ENCODE peak calls at places on chromosomes 11 and 22, in five cellular contexts. L, G, A, S and V are unnamed samples.

GRCh38 chr22:36332623-36333331 is 55.0 kb downstream of the MYH9 start:
- DNase-seq in G (no peak), S (no peak), L (peak; percentile 42), A (no peak), V (peak; percentile 87)

GRCh38 chr22:48185656-48186055 is 1423.2 kb downstream of the TBC1D22A start:
- DNase-seq in S (no peak), G (no peak), L (no peak), A (no peak), V (no peak)

GRCh38 chr11:100639140-100639539 is 47.9 kb upstream of the ARHGAP42 start:
- DNase-seq in G (no peak), A (peak; percentile 51), S (peak; percentile 25), L (no peak), V (no peak)

GRCh38 chr11:44946268-44946667 is 4.4 kb downstream of the TP53I11 start:
- DNase-seq in S (peak; percentile 89), A (no peak), G (peak; percentile 87), L (no peak), V (no peak)

GRCh38 chr11:60959445-60959844 is 7.5 kb upstream of the SLC15A3 start:
- DNase-seq in L (no peak), A (no peak), G (no peak), S (no peak), V (no peak)

GRCh38 chr11:6568191-6568918 is 35.1 kb downstream of the RRP8 start:
- DNase-seq in S (peak; percentile 57), L (peak; percentile 85), A (peak; percentile 38), G (no peak), V (peak; percentile 54)

GRCh38 chr11:64059339-64060176 is 23.8 kb downstream of the FLRT1 start:
- DNase-seq in S (no peak), G (no peak), A (no peak), L (no peak), V (no peak)

GRCh38 chr22:44342347-44342956 is 29.7 kb upstream of the SHISAL1 start:
- DNase-seq in L (no peak), G (no peak), A (no peak), S (no peak), V (no peak)

GRCh38 chr22:28934026-28934425 is 50.7 kb downstream of the ZNRF3 start:
- DNase-seq in A (no peak), L (no peak), G (no peak), S (no peak), V (no peak)

GRCh38 chr11:12074529-12075195 is 35.7 kb upstream of the MICAL2 start:
- DNase-seq in A (no peak), G (no peak), L (no peak), S (no peak), V (no peak)

GRCh38 chr22:47337161-47337621 is 574.7 kb downstream of the TBC1D22A start:
- DNase-seq in G (no peak), L (peak; percentile 39), S (no peak), A (peak; percentile 42), V (peak; percentile 93)

GRCh38 chr22:32005453-32005852 is 37.6 kb upstream of the SLC5A1 start:
- DNase-seq in L (no peak), G (no peak), A (no peak), S (no peak), V (peak; percentile 76)

GRCh38 chr11:62770778-62771143 is 435 bp upstream of the TAF6L start:
- DNase-seq in S (no peak), A (no peak), G (no peak), L (no peak), V (no peak)